ENCODE peak calls at places on chromosome 4, in five cellular contexts. R is fibroblast of lung, I is mucosa of descending colon, K is ascending aorta, Z is upper lobe of right lung. N is an unnamed sample.
A peak's percentile ranks its signal among the peaks of the same experiment; 100 is the strongest.

GRCh38 chr4:171846232-171846631 is 33.0 kb downstream of the GALNTL6 start:
- DNase-seq in R (peak; percentile 0), I (peak; percentile 47), K (no peak), Z (no peak), N (peak; percentile 30)

GRCh38 chr4:184824081-184824775 is 1.5 kb downstream of the ACSL1 start:
- DNase-seq in R (no peak), I (no peak), K (no peak), Z (no peak), N (peak; percentile 60)

GRCh38 chr4:173529505-173530325 is at the start of gene HAND2:
- DNase-seq in R (peak; percentile 59), I (no peak), K (peak; percentile 90), Z (no peak), N (peak; percentile 30)

GRCh38 chr4:153488006-153488718 is 22.0 kb downstream of the TMEM131L start:
- DNase-seq in R (peak; percentile 28), I (peak; percentile 44), K (no peak), Z (peak; percentile 74), N (peak; percentile 65)

GRCh38 chr4:107283587-107284559 is 247.8 kb upstream of the DKK2 start:
- DNase-seq in R (peak; percentile 72), I (no peak), K (no peak), Z (no peak), N (no peak)

GRCh38 chr4:54668031-54668611 is 10.4 kb downstream of the KIT start:
- DNase-seq in R (no peak), I (no peak), K (no peak), Z (no peak), N (no peak)

GRCh38 chr4:38891051-38891738 is 23.6 kb downstream of the FAM114A1 start:
- DNase-seq in R (no peak), I (no peak), K (no peak), Z (no peak), N (no peak)

GRCh38 chr4:8502836-8503585 is 62.4 kb downstream of the TRMT44 start:
- DNase-seq in R (peak; percentile 26), I (no peak), K (no peak), Z (no peak), N (no peak)

GRCh38 chr4:3373468-3373867 is 68.3 kb upstream of the HGFAC start:
- DNase-seq in R (no peak), I (no peak), K (no peak), Z (no peak), N (no peak)

GRCh38 chr4:71221510-71222466 is 117.0 kb upstream of the SLC4A4 start:
- DNase-seq in R (no peak), I (no peak), K (no peak), Z (no peak), N (no peak)

GRCh38 chr4:183261953-183262775 is 57.9 kb downstream of the CLDN22 start:
- DNase-seq in R (peak; percentile 80), I (peak; percentile 80), K (peak; percentile 87), Z (peak; percentile 84), N (peak; percentile 68)

GRCh38 chr4:2647403-2648158 is 108.6 kb downstream of the TNIP2 start:
- DNase-seq in R (no peak), I (peak; percentile 38), K (peak; percentile 49), Z (peak; percentile 51), N (no peak)

GRCh38 chr4:129583868-129584267 is 487.9 kb downstream of the C4orf33 start:
- DNase-seq in R (peak; percentile 1), I (no peak), K (no peak), Z (no peak), N (no peak)

GRCh38 chr4:67762091-67762490 is 7.9 kb upstream of the GNRHR start:
- DNase-seq in R (peak; percentile 58), I (no peak), K (no peak), Z (no peak), N (peak; percentile 41)

GRCh38 chr4:40552536-40552935 is 77.1 kb downstream of the RBM47 start:
- DNase-seq in R (no peak), I (no peak), K (no peak), Z (no peak), N (no peak)
- TF ChIP-seq CTCF in R (no peak), I (no peak), K (no peak), Z (no peak), N (no peak)

GRCh38 chr4:75432683-75433082 is 81.5 kb downstream of the RCHY1 start:
- DNase-seq in R (no peak), I (no peak), K (no peak), Z (no peak), N (peak; percentile 8)
- TF ChIP-seq CTCF in R (peak; percentile 33), I (no peak), K (peak; percentile 6), Z (peak; percentile 14), N (peak; percentile 41)

GRCh38 chr4:109873791-109874514 is 26.0 kb downstream of the LRIT3 start:
- DNase-seq in R (peak; percentile 69), I (no peak), K (no peak), Z (no peak), N (no peak)
- TF ChIP-seq CTCF in R (no peak), I (no peak), K (no peak), Z (no peak), N (no peak)

GRCh38 chr4:18536420-18536819 is 514.9 kb upstream of the LCORL start:
- DNase-seq in R (no peak), I (no peak), K (no peak), Z (no peak), N (no peak)
- TF ChIP-seq CTCF in R (no peak), I (no peak), K (no peak), Z (no peak), N (no peak)

GRCh38 chr4:10002278-10002677 is 19.0 kb downstream of the SLC2A9 start:
- DNase-seq in R (no peak), I (no peak), K (no peak), Z (no peak), N (no peak)

GRCh38 chr4:10005632-10006031 is 15.7 kb downstream of the SLC2A9 start:
- DNase-seq in R (no peak), I (no peak), K (no peak), Z (no peak), N (no peak)

GRCh38 chr4:10003666-10004065 is 17.6 kb downstream of the SLC2A9 start:
- DNase-seq in R (no peak), I (no peak), K (no peak), Z (no peak), N (no peak)

GRCh38 chr4:9999956-10000551 is 21.2 kb downstream of the SLC2A9 start:
- DNase-seq in R (peak; percentile 17), I (no peak), K (no peak), Z (no peak), N (peak; percentile 48)

GRCh38 chr4:10001757-10002156 is 19.5 kb downstream of the SLC2A9 start:
- DNase-seq in R (no peak), I (no peak), K (no peak), Z (no peak), N (no peak)
- TF ChIP-seq CTCF in R (no peak), I (no peak), K (no peak), Z (no peak), N (no peak)

DNA sequence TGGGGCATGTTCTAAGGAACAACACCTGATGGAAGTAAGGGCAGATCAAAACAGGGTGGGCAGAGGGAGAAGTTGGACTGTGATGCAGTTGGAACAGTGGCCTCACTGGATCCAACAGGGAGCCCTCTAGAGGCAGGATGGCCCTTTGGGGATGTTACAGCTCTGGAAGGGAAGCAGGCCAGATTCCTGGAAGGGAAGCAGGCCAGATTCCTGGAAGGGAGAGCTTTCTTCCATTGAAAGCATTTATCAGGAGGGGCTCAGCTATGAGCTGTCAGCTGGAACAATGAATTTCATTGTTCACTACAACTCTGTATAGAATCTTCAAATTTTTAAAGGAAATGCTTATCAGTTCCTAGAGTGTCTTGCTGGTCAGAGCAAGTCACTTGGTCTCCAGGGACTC is 17.7 kb downstream of the IL15 start:
- DNase-seq in R (peak; percentile 23), I (peak; percentile 24), K (peak; percentile 69), Z (no peak), N (no peak)
- TF ChIP-seq CTCF in R (peak; percentile 42), I (peak; percentile 20), K (peak; percentile 34), Z (peak; percentile 53), N (peak; percentile 24)

DNA sequence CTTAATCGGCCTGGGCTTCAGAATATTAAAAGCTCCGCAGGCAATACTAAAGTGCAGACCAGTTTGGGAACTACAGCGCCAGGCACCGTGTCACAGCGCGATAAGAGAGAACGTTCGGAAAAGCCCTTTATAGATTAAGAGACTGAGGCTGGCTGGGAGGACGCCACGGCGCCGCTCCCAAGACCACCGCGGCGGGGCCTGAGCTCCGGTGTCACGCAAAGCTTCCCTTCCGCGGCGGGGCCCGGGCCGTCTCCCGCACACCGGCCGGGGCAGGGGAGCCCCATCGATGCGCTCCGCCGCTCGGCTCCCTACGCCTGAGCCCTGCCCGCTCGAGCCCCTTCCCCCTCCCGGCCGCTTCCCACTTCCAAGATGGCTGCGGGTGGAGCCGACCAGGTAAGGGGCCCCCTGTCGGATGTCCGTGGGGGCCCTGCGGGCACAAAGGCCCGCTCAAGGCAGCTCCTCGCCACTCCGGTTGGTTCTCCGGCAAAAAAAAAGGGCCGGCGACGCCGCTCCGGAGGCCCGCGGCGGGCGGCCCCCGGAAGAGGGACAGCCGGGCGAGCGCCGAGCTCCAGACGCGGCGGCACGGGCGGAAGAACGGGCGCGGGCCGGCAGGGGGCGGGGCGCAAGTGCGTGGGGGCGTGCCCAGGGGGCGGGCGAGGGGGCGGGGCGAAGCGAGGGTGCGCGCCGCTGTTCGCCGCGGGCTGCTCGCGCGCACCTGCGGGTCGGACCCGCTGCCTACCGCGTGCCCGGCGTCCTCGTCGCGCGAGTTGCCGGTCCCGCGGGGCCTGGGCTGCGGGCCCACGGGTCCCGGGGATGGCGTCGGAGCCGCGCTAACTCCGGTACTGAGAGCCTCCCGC is at the start of gene TBC1D14:
- DNase-seq in R (peak; percentile 85), I (peak; percentile 91), K (peak; percentile 93), Z (peak; percentile 96), N (peak; percentile 99)
- TF ChIP-seq CTCF in R (peak; percentile 7), I (peak; percentile 13), K (no peak), Z (no peak), N (peak; percentile 30)

GRCh38 chr4:133156096-133156495 is 7.0 kb downstream of the PCDH10 start:
- DNase-seq in R (no peak), I (no peak), K (peak; percentile 50), Z (no peak), N (no peak)

GRCh38 chr4:133152330-133152791 is 3.3 kb downstream of the PCDH10 start:
- DNase-seq in R (peak; percentile 21), I (no peak), K (peak; percentile 63), Z (no peak), N (no peak)

GRCh38 chr4:133156556-133156955 is 7.5 kb downstream of the PCDH10 start:
- DNase-seq in R (no peak), I (no peak), K (no peak), Z (no peak), N (no peak)

GRCh38 chr4:133152801-133153526 is 3.9 kb downstream of the PCDH10 start:
- DNase-seq in R (peak; percentile 14), I (no peak), K (peak; percentile 54), Z (no peak), N (peak; percentile 22)

DNA sequence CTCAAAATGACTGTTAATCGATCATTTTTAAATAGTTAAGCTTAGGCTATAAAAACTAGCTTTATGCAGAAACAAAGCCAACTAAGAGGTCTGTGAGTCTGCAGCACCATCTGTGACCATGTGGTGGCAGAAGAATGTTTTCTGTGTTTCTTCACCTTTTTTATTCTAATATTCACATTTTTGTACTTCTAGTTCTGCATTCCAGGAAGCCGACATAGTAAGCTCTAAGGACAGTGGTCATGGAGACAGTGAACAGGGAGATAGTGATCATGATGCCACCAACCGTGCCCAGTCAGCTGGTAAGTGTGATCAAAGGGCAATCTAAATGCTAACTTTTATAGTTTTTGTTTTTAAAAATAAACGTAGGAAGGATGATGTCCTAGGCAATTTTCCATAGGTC is 5.6 kb downstream of the PCDH10 start:
- DNase-seq in R (peak; percentile 69), I (no peak), K (peak; percentile 64), Z (no peak), N (peak; percentile 43)
- TF ChIP-seq CTCF in R (peak; percentile 68), I (no peak), K (peak; percentile 81), Z (peak; percentile 47), N (peak; percentile 62)